ENCODE peak calls at places on chromosomes 2 and 18, in ten cellular contexts. Q is cardiac muscle cell; N is foreskin fibroblast; F is cardiac fibroblast; S is HL-60; P is naive thymus-derived CD4-positive, alpha-beta T cell; G is pancreas; B is CD4-positive, alpha-beta memory T cell; E is uterus; L is PC-3. H is an unnamed sample.

GRCh38 chr2:235647836-235648235 is 154.0 kb downstream of the AGAP1 start:
- DNase-seq in Q (no peak), N (peak; percentile 38), F (no peak), S (no peak), P (no peak), G (no peak), B (no peak), E (no peak), L (no peak), H (no peak)

GRCh38 chr2:61419570-61419969 is 51.3 kb downstream of the USP34 start:
- DNase-seq in Q (no peak), N (no peak), F (no peak), S (no peak), P (no peak), G (no peak), B (no peak), E (no peak), L (no peak), H (no peak)

GRCh38 chr2:25286025-25286400 is 55.7 kb downstream of the DNMT3A start:
- DNase-seq in Q (no peak), N (no peak), F (no peak), S (peak; percentile 54), P (peak; percentile 83), G (no peak), B (peak; percentile 68), E (no peak), L (no peak), H (peak; percentile 80)

GRCh38 chr2:72846171-72847095 is 20.6 kb upstream of the EXOC6B start:
- DNase-seq in Q (peak; percentile 11), N (no peak), F (no peak), S (no peak), P (no peak), G (no peak), B (no peak), E (no peak), L (no peak), H (no peak)

GRCh38 chr2:133434962-133435668 is 133.1 kb downstream of the NCKAP5 start:
- DNase-seq in Q (no peak), N (no peak), F (peak; percentile 49), S (no peak), P (no peak), G (no peak), B (no peak), E (no peak), L (peak; percentile 65), H (no peak)

GRCh38 chr2:162041465-162041864 is 32.5 kb downstream of the DPP4 start:
- DNase-seq in Q (no peak), N (no peak), F (no peak), S (no peak), P (no peak), G (no peak), B (no peak), E (no peak), L (no peak), H (no peak)

GRCh38 chr2:54556659-54557121 is 100.6 kb downstream of the SPTBN1 start:
- DNase-seq in Q (peak; percentile 61), N (peak; percentile 79), F (peak; percentile 87), S (no peak), P (no peak), G (no peak), B (no peak), E (peak; percentile 52), L (no peak), H (no peak)

GRCh38 chr2:13758412-13758811 is 874.1 kb upstream of the LRATD1 start:
- DNase-seq in Q (no peak), N (no peak), F (no peak), S (no peak), P (no peak), G (no peak), B (no peak), E (no peak), L (no peak), H (no peak)

GRCh38 chr2:63842149-63843061 is 709 bp downstream of the UGP2 start:
- DNase-seq in Q (peak; percentile 61), N (peak; percentile 87), F (peak; percentile 82), S (peak; percentile 59), P (no peak), G (no peak), B (no peak), E (peak; percentile 40), L (peak; percentile 64), H (no peak)

GRCh38 chr2:204491528-204491927 is 53.7 kb upstream of the PARD3B start:
- DNase-seq in Q (no peak), N (peak; percentile 87), F (peak; percentile 19), S (no peak), P (no peak), G (no peak), B (no peak), E (no peak), L (peak; percentile 77), H (no peak)

GRCh38 chr2:25894135-25894830 is 16.0 kb upstream of the ASXL2 start:
- DNase-seq in Q (no peak), N (peak; percentile 75), F (peak; percentile 73), S (no peak), P (no peak), G (peak; percentile 28), B (no peak), E (no peak), L (no peak), H (no peak)

GRCh38 chr2:26344581-26345283 is 1.2 kb upstream of the SELENOI start:
- DNase-seq in Q (no peak), N (peak; percentile 56), F (peak; percentile 56), S (no peak), P (no peak), G (peak; percentile 38), B (no peak), E (peak; percentile 22), L (peak; percentile 68), H (no peak)

GRCh38 chr18:74446178-74446577 is 10.9 kb downstream of the DIPK1C start:
- DNase-seq in Q (no peak), N (no peak), F (no peak), S (no peak), P (no peak), G (no peak), B (no peak), E (no peak), L (no peak), H (no peak)

GRCh38 chr2:161481619-161482018 is 65.5 kb downstream of the TBR1 start:
- DNase-seq in Q (no peak), N (no peak), F (no peak), S (no peak), P (no peak), G (no peak), B (no peak), E (no peak), L (no peak), H (no peak)

DNA sequence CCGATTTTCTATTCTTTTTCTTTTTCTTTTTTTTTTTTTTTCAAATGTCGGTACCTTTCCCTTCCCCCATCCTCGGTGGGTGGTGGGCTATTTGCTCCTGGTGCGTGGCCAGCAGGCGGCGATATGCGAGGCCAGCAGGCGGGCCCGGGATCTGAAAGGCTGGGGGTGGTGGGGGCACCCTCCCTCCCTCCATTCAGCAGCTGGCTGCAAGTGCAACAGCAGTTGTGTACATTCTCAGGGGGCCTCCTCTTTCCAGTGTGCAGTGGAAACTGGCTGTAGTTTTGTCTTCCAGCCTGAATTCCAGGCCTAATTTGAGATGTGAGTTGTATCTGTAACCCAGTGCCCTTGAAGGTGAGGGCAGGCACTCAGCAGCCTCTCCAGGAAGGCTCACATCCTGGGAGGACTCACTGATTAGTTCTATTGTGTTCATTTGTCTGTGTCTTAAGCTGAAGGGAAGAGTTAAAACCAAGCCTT is 3.1 kb downstream of the MYCN start:
- DNase-seq in Q (peak; percentile 82), N (no peak), F (no peak), S (no peak), P (no peak), G (no peak), B (no peak), E (no peak), L (no peak), H (peak; percentile 32)
- H3K4me3 ChIP-seq in Q (peak overlapping the region; percentile 98), N (no peak overlapping the region), F (no peak overlapping the region), S (no peak overlapping the region), P (no peak overlapping the region), G (no peak overlapping the region), B (no peak overlapping the region), E (no peak overlapping the region), L (no peak overlapping the region), H (peak overlapping the region; percentile 51)

DNA sequence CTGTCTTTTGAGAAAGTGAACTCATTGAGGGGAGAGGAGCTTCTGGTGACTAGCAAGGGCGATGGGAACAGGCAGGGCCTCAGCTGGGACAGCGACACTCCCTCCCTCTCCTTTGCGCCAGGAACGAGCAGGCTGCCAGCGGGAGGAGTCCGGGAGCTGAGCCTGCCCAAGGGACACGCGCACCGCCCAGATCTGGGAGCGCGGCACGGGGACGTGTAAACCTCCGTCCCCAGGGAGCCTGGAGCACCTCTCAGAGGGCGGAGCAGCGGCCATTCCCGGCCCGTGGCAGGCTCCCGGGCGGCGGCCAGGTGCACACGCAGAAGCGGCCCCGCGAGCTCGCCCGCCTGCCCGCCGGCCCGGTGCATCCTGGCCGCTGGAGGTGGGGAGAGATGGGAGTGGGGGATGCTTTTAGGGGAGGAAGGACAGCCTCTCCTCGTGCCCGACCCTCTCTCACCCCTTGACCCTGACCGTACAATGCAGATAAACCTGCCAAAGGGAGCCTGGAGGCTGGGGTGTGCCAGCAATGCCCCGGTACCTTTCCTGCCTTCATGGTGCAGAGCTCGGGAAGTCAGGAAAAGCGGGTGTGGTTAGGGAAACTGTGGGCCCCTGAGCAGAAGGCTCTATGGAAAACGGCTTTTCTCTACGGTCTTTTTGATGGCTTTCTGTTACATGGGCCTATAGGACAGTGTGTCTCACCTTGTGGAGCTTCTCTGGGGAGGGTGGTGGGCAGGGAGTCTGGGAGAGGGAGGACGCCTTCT is 2.2 kb downstream of the AQP4 start:
- DNase-seq in Q (peak; percentile 78), N (peak; percentile 1), F (no peak), S (no peak), P (no peak), G (peak; percentile 74), B (no peak), E (peak; percentile 27), L (peak; percentile 33), H (no peak)
- H3K4me3 ChIP-seq in Q (peak overlapping the region; percentile 30), N (no peak overlapping the region), F (no peak overlapping the region), S (no peak overlapping the region), P (no peak overlapping the region), G (no peak overlapping the region), B (no peak overlapping the region), E (no peak overlapping the region), L (peak overlapping the region; percentile 44), H (no peak overlapping the region)

DNA sequence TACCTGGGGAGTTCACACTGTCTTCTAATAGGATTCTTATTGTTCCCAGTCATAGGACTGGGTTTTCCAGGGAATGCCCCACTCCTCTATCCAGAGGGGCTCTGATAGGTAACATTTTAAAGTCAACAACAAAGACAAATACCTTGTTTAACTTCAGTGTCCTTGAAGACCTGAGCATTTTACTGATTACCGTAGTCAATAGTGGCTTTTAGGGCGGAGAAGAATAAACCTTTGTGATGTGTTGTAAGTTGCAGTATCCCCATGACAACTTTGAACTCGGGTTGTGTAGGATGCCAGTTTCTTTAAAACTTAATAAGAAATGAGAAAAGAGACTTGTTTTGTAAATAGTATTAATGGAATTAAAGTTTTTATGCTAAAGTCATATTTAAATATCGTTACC is 5.9 kb downstream of the GATA6 start:
- DNase-seq in Q (no peak), N (no peak), F (peak; percentile 43), S (no peak), P (no peak), G (no peak), B (no peak), E (no peak), L (no peak), H (no peak)
- H3K4me3 ChIP-seq in Q (peak overlapping the region; percentile 94), N (no peak overlapping the region), F (peak overlapping the region; percentile 66), S (no peak overlapping the region), P (no peak overlapping the region), G (peak overlapping the region; percentile 90), B (no peak overlapping the region), E (peak overlapping the region; percentile 89), L (no peak overlapping the region), H (no peak overlapping the region)

GRCh38 chr2:76506538-76506937 is 795.8 kb upstream of the GCFC2 start:
- DNase-seq in Q (no peak), N (no peak), F (no peak), S (no peak), P (no peak), G (no peak), B (no peak), E (no peak), L (peak; percentile 12), H (no peak)
- H3K4me3 ChIP-seq in Q (no peak overlapping the region), N (no peak overlapping the region), F (no peak overlapping the region), S (no peak overlapping the region), P (no peak overlapping the region), G (no peak overlapping the region), B (no peak overlapping the region), E (no peak overlapping the region), L (no peak overlapping the region), H (no peak overlapping the region)